ENCODE peak calls at places on chromosomes 6 and 20, in six cellular contexts. One of them, this sample, is unnamed.

GRCh38 chr6:152874846-152875568 is 107.8 kb downstream of the FBXO5 start:
- DNase-seq in left ventricle myocardium inferior: no peak
- DNase-seq in breast epithelium: no peak
- DNase-seq in IMR-90: no peak
- DNase-seq in CD8-positive, alpha-beta T cell: no peak
- DNase-seq in brain microvascular endothelial cell: no peak
- DNase-seq in this sample: no peak

GRCh38 chr6:133183691-133184090 is 57.5 kb upstream of the EYA4 start:
- DNase-seq in left ventricle myocardium inferior: no peak
- DNase-seq in breast epithelium: no peak
- DNase-seq in IMR-90: no peak
- DNase-seq in CD8-positive, alpha-beta T cell: no peak
- DNase-seq in brain microvascular endothelial cell: no peak
- DNase-seq in this sample: no peak

GRCh38 chr6:125170376-125170775 is 16.8 kb downstream of the TPD52L1 start:
- DNase-seq in left ventricle myocardium inferior: no peak
- DNase-seq in breast epithelium: no peak
- DNase-seq in IMR-90: peak; percentile 59
- DNase-seq in CD8-positive, alpha-beta T cell: no peak
- DNase-seq in brain microvascular endothelial cell: no peak
- DNase-seq in this sample: no peak

GRCh38 chr6:89161326-89162046 is 15.6 kb downstream of the PM20D2 start:
- DNase-seq in left ventricle myocardium inferior: no peak
- DNase-seq in breast epithelium: no peak
- DNase-seq in IMR-90: peak; percentile 50
- DNase-seq in CD8-positive, alpha-beta T cell: no peak
- DNase-seq in brain microvascular endothelial cell: no peak
- DNase-seq in this sample: no peak

GRCh38 chr20:54475334-54476287 is at the start of gene DOK5:
- DNase-seq in left ventricle myocardium inferior: peak; percentile 59
- DNase-seq in breast epithelium: no peak
- DNase-seq in IMR-90: peak; percentile 12
- DNase-seq in CD8-positive, alpha-beta T cell: no peak
- DNase-seq in brain microvascular endothelial cell: no peak
- DNase-seq in this sample: no peak

GRCh38 chr6:105510746-105511145 is 107.9 kb upstream of the PREP start:
- DNase-seq in left ventricle myocardium inferior: no peak
- DNase-seq in breast epithelium: no peak
- DNase-seq in IMR-90: peak; percentile 77
- DNase-seq in CD8-positive, alpha-beta T cell: no peak
- DNase-seq in brain microvascular endothelial cell: no peak
- DNase-seq in this sample: no peak

GRCh38 chr20:25148181-25148981 is 47.1 kb upstream of the ENTPD6 start:
- DNase-seq in left ventricle myocardium inferior: peak; percentile 25
- DNase-seq in breast epithelium: no peak
- DNase-seq in IMR-90: peak; percentile 51
- DNase-seq in CD8-positive, alpha-beta T cell: peak; percentile 38
- DNase-seq in brain microvascular endothelial cell: peak; percentile 25
- DNase-seq in this sample: no peak

GRCh38 chr6:76852776-76853175 is 610.5 kb downstream of the HTR1B start:
- DNase-seq in left ventricle myocardium inferior: no peak
- DNase-seq in breast epithelium: no peak
- DNase-seq in IMR-90: peak; percentile 26
- DNase-seq in CD8-positive, alpha-beta T cell: no peak
- DNase-seq in brain microvascular endothelial cell: peak; percentile 36
- DNase-seq in this sample: no peak

GRCh38 chr20:56437196-56437960 is 25.3 kb downstream of the CASS4 start:
- DNase-seq in left ventricle myocardium inferior: no peak
- DNase-seq in breast epithelium: no peak
- DNase-seq in IMR-90: no peak
- DNase-seq in CD8-positive, alpha-beta T cell: no peak
- DNase-seq in brain microvascular endothelial cell: no peak
- DNase-seq in this sample: no peak

GRCh38 chr6:139242457-139243240 is 49.1 kb downstream of the TXLNB start:
- DNase-seq in left ventricle myocardium inferior: no peak
- DNase-seq in breast epithelium: no peak
- DNase-seq in IMR-90: no peak
- DNase-seq in CD8-positive, alpha-beta T cell: no peak
- DNase-seq in brain microvascular endothelial cell: no peak
- DNase-seq in this sample: no peak

GRCh38 chr20:12838261-12838866 is 170.4 kb upstream of the SPTLC3 start:
- DNase-seq in left ventricle myocardium inferior: no peak
- DNase-seq in breast epithelium: no peak
- DNase-seq in IMR-90: no peak
- DNase-seq in CD8-positive, alpha-beta T cell: no peak
- DNase-seq in brain microvascular endothelial cell: no peak
- DNase-seq in this sample: no peak
- TF ChIP-seq CTCF in left ventricle myocardium inferior: peak; percentile 29
- TF ChIP-seq CTCF in breast epithelium: no peak
- TF ChIP-seq CTCF in IMR-90: no peak
- TF ChIP-seq CTCF in CD8-positive, alpha-beta T cell: no peak
- TF ChIP-seq CTCF in brain microvascular endothelial cell: peak; percentile 15
- TF ChIP-seq CTCF in this sample: peak; percentile 25

GRCh38 chr6:14092861-14093789 is 24.4 kb upstream of the CD83 start:
- DNase-seq in left ventricle myocardium inferior: no peak
- DNase-seq in breast epithelium: no peak
- DNase-seq in IMR-90: no peak
- DNase-seq in CD8-positive, alpha-beta T cell: no peak
- DNase-seq in brain microvascular endothelial cell: no peak
- DNase-seq in this sample: no peak
- H3K4me3 ChIP-seq in left ventricle myocardium inferior: no peak overlapping the region
- H3K4me3 ChIP-seq in breast epithelium: no peak overlapping the region
- H3K4me3 ChIP-seq in IMR-90: no peak overlapping the region
- H3K4me3 ChIP-seq in CD8-positive, alpha-beta T cell: no peak overlapping the region
- H3K4me3 ChIP-seq in brain microvascular endothelial cell: no peak overlapping the region
- H3K4me3 ChIP-seq in this sample: no peak overlapping the region

DNA sequence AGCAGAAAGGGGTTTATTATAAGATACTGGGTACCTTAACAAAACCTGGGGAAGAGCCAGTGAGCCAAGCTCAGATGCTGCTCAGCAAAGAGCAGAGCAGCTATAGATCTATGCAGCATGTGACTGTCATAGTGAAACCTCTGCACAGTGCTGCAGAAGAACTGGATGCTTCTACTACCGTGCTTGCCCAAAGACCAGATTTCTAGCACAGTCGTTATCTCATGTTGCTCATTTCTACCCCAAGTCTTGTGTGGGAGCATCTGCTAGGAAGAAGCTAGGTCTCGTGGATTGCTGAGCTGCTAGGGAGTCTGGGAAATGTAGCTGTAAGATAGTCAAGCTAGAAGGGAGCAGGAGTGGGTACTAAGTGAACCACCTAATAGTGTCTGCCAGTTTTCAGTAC is 31.7 kb upstream of the GNRH2 start:
- DNase-seq in left ventricle myocardium inferior: no peak
- DNase-seq in breast epithelium: no peak
- DNase-seq in IMR-90: no peak
- DNase-seq in CD8-positive, alpha-beta T cell: no peak
- DNase-seq in brain microvascular endothelial cell: no peak
- DNase-seq in this sample: no peak
- H3K36me3 ChIP-seq in left ventricle myocardium inferior: peaks cover 76% of the 10 kb centered on the region
- H3K36me3 ChIP-seq in breast epithelium: no peaks in the 10 kb centered on the region
- H3K36me3 ChIP-seq in IMR-90: peaks cover 20% of the 10 kb centered on the region
- H3K36me3 ChIP-seq in CD8-positive, alpha-beta T cell: peaks cover 6% of the 10 kb centered on the region
- H3K36me3 ChIP-seq in brain microvascular endothelial cell: peaks cover 9% of the 10 kb centered on the region
- H3K36me3 ChIP-seq in this sample: peaks cover 1% of the 10 kb centered on the region

DNA sequence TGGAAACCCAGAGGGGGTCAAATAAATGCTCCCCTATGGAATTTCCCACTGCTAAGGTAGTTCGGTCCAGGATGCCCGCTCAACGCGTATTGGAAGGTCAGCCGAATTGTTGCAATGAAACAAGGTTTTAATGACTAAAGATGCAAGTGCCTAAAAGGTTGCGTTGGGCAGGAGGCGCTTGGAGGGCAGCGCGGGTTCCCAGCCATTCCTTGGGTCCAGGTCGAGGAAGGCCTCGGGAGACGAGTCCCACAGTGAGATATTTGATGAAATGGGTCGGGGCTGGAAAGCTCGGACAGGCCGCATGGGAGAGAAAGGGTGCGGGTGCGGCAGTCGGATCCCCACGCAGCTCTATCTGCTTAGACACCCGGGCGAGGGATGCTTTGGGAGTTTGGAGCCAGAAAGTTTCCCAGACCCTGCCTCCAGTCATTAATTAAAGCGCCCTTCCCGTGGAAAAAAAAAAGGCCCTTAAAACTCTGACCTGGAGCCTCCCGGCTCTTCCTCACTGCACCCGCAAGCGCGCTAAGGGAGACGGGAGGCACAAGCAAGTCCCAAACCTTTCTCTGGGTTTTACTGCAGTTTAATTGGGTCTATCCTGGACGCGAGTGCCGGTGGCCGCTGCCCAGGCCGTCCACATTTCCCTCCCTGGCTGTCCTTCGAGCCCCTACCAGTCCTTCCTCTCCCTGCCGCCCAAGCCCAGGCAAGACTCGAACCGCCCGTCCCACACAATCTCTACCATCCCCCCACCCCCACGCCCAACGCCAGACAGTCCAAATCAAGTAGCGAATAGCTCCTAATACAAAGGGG is 24.2 kb downstream of the TFAP2A start:
- DNase-seq in left ventricle myocardium inferior: no peak
- DNase-seq in breast epithelium: no peak
- DNase-seq in IMR-90: no peak
- DNase-seq in CD8-positive, alpha-beta T cell: no peak
- DNase-seq in brain microvascular endothelial cell: no peak
- DNase-seq in this sample: no peak
- TF ChIP-seq CTCF in left ventricle myocardium inferior: no peak
- TF ChIP-seq CTCF in breast epithelium: no peak
- TF ChIP-seq CTCF in IMR-90: no peak
- TF ChIP-seq CTCF in CD8-positive, alpha-beta T cell: no peak
- TF ChIP-seq CTCF in brain microvascular endothelial cell: no peak
- TF ChIP-seq CTCF in this sample: no peak

GRCh38 chr6:14276667-14277404 is 159.3 kb downstream of the CD83 start:
- DNase-seq in left ventricle myocardium inferior: no peak
- DNase-seq in breast epithelium: no peak
- DNase-seq in IMR-90: peak; percentile 63
- DNase-seq in CD8-positive, alpha-beta T cell: no peak
- DNase-seq in brain microvascular endothelial cell: peak; percentile 39
- DNase-seq in this sample: no peak
- H3K4me3 ChIP-seq in left ventricle myocardium inferior: no peak overlapping the region
- H3K4me3 ChIP-seq in breast epithelium: no peak overlapping the region
- H3K4me3 ChIP-seq in IMR-90: no peak overlapping the region
- H3K4me3 ChIP-seq in CD8-positive, alpha-beta T cell: peak overlapping the region; percentile 4
- H3K4me3 ChIP-seq in brain microvascular endothelial cell: no peak overlapping the region
- H3K4me3 ChIP-seq in this sample: no peak overlapping the region

GRCh38 chr6:404685-405423 is 13.3 kb downstream of the IRF4 start:
- DNase-seq in left ventricle myocardium inferior: no peak
- DNase-seq in breast epithelium: no peak
- DNase-seq in IMR-90: no peak
- DNase-seq in CD8-positive, alpha-beta T cell: no peak
- DNase-seq in brain microvascular endothelial cell: no peak
- DNase-seq in this sample: no peak
- H3K36me3 ChIP-seq in left ventricle myocardium inferior: no peaks in the 10 kb centered on the region
- H3K36me3 ChIP-seq in breast epithelium: no peaks in the 10 kb centered on the region
- H3K36me3 ChIP-seq in IMR-90: no peaks in the 10 kb centered on the region
- H3K36me3 ChIP-seq in CD8-positive, alpha-beta T cell: no peaks in the 10 kb centered on the region
- H3K36me3 ChIP-seq in brain microvascular endothelial cell: no peaks in the 10 kb centered on the region
- H3K36me3 ChIP-seq in this sample: no peaks in the 10 kb centered on the region

GRCh38 chr6:17093692-17094091 is 8.2 kb upstream of the STMND1 start:
- DNase-seq in left ventricle myocardium inferior: no peak
- DNase-seq in breast epithelium: no peak
- DNase-seq in IMR-90: no peak
- DNase-seq in CD8-positive, alpha-beta T cell: no peak
- DNase-seq in brain microvascular endothelial cell: no peak
- DNase-seq in this sample: no peak
- TF ChIP-seq CTCF in left ventricle myocardium inferior: no peak
- TF ChIP-seq CTCF in breast epithelium: no peak
- TF ChIP-seq CTCF in IMR-90: peak; percentile 46
- TF ChIP-seq CTCF in CD8-positive, alpha-beta T cell: no peak
- TF ChIP-seq CTCF in brain microvascular endothelial cell: peak; percentile 62
- TF ChIP-seq CTCF in this sample: peak; percentile 26

DNA sequence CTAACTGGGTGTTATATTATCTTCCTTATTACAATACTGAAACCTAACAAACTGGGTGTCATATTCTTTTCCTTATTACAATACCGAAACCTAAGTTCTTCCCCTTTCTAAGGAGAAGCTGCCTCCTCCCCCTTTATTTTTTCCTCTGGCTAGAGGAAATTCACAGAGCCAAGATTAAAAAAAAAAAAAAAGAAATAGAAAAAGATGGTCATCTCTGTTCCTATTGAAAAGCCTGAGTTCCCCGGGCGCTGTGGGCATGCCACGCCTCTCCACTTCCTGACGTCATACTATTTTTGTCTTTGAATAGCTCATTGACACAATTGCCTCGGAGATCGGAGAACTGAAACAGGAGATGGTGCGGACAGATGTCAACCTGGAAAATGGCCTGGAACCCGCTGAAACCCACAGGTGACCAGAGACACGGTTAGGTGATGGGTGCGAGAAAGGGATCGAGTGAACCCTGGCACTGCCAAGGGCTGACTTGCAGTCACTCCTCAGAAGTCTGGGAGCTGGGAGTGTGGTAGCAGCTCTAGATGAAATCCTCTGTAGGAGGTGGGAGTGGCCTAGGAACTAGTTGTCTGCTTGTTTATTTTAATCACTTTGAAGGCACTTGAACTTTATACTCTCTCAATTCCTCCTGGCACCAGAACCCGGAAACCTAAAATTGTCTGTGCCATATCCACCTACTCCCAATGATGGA is 82.2 kb upstream of the NAA20 start:
- DNase-seq in left ventricle myocardium inferior: peak; percentile 58
- DNase-seq in breast epithelium: peak; percentile 76
- DNase-seq in IMR-90: no peak
- DNase-seq in CD8-positive, alpha-beta T cell: no peak
- DNase-seq in brain microvascular endothelial cell: no peak
- DNase-seq in this sample: no peak
- H3K4me3 ChIP-seq in left ventricle myocardium inferior: peak overlapping the region; percentile 52
- H3K4me3 ChIP-seq in breast epithelium: peak overlapping the region; percentile 25
- H3K4me3 ChIP-seq in IMR-90: no peak overlapping the region
- H3K4me3 ChIP-seq in CD8-positive, alpha-beta T cell: no peak overlapping the region
- H3K4me3 ChIP-seq in brain microvascular endothelial cell: peak overlapping the region; percentile 3
- H3K4me3 ChIP-seq in this sample: no peak overlapping the region

GRCh38 chr20:64063389-64064144 is 569 bp downstream of the TCEA2 start:
- DNase-seq in left ventricle myocardium inferior: no peak
- DNase-seq in breast epithelium: no peak
- DNase-seq in IMR-90: no peak
- DNase-seq in CD8-positive, alpha-beta T cell: no peak
- DNase-seq in brain microvascular endothelial cell: no peak
- DNase-seq in this sample: no peak
- H3K36me3 ChIP-seq in left ventricle myocardium inferior: no peaks in the 10 kb centered on the region
- H3K36me3 ChIP-seq in breast epithelium: no peaks in the 10 kb centered on the region
- H3K36me3 ChIP-seq in IMR-90: no peaks in the 10 kb centered on the region
- H3K36me3 ChIP-seq in CD8-positive, alpha-beta T cell: no peaks in the 10 kb centered on the region
- H3K36me3 ChIP-seq in brain microvascular endothelial cell: no peaks in the 10 kb centered on the region
- H3K36me3 ChIP-seq in this sample: no peaks in the 10 kb centered on the region

This sample was measured in kidney epithelial cell.